ENCODE peak calls at places on chromosome 9, in seven cellular contexts. A is left colon; S is AG04450; M is adipocyte; P is H9; X is H54; U is stimulated activated CD4-positive, alpha-beta T cell treated with anti-CD3 and anti-CD28 coated beads, Interleukin-15, amount 100 ng/mL, for 24 hours. Q is an unnamed sample.

GRCh38 chr9:19938990-19939736 is 150.3 kb upstream of the SLC24A2 start:
- DNase-seq in U (no peak), A (no peak), X (no peak), M (no peak), S (no peak), P (no peak), Q (no peak)

GRCh38 chr9:24218656-24219055 is 327.0 kb downstream of the IZUMO3 start:
- DNase-seq in S (no peak), A (no peak), M (peak; percentile 12), P (no peak), U (no peak), X (no peak), Q (no peak)

GRCh38 chr9:85610074-85610855 is 131.5 kb downstream of the AGTPBP1 start:
- DNase-seq in M (peak; percentile 92), U (peak; percentile 9), X (peak; percentile 63), S (peak; percentile 54), A (no peak), P (no peak), Q (peak; percentile 77)

GRCh38 chr9:35905912-35906679 is at the start of gene HRCT1:
- DNase-seq in X (peak; percentile 60), P (no peak), S (peak; percentile 88), M (peak; percentile 96), A (peak; percentile 95), U (no peak), Q (peak; percentile 96)

GRCh38 chr9:99303177-99303576 is 81.1 kb downstream of the SEC61B start:
- DNase-seq in U (no peak), P (no peak), M (no peak), S (no peak), A (no peak), X (no peak), Q (no peak)

GRCh38 chr9:135101068-135101410 is 13.6 kb downstream of the OLFM1 start:
- DNase-seq in S (no peak), M (no peak), U (no peak), P (no peak), X (no peak), A (no peak), Q (no peak)

GRCh38 chr9:137205126-137206069 is at the start of the genes NDOR1 and TMEM203:
- DNase-seq in S (no peak), U (peak; percentile 97), X (peak; percentile 100), P (peak; percentile 89), M (peak; percentile 97), A (peak; percentile 95), Q (peak; percentile 82)

GRCh38 chr9:68844623-68845612 is 139.9 kb downstream of the PIP5K1B start:
- DNase-seq in P (peak; percentile 66), U (peak; percentile 42), X (no peak), S (no peak), M (peak; percentile 32), A (peak; percentile 57), Q (peak; percentile 26)

GRCh38 chr9:104906441-104907277 is 21.3 kb downstream of the ABCA1 start:
- DNase-seq in P (no peak), X (peak; percentile 83), A (no peak), S (no peak), U (no peak), M (peak; percentile 64), Q (peak; percentile 78)

GRCh38 chr9:124450241-124450924 is at the start of gene ADGRD2:
- DNase-seq in S (no peak), P (peak; percentile 95), X (no peak), M (peak; percentile 23), A (no peak), U (peak; percentile 20), Q (peak; percentile 43)

GRCh38 chr9:18824095-18824666 is 208.8 kb downstream of the SAXO1 start:
- DNase-seq in X (no peak), P (peak; percentile 38), M (peak; percentile 14), S (no peak), A (no peak), U (no peak), Q (peak; percentile 19)

GRCh38 chr9:96619491-96620154 is at the start of gene CDC14B:
- DNase-seq in P (peak; percentile 96), X (peak; percentile 99), S (peak; percentile 57), M (peak; percentile 95), A (peak; percentile 97), U (peak; percentile 90), Q (peak; percentile 88)

GRCh38 chr9:113705938-113706519 is 170.1 kb upstream of the ZNF618 start:
- DNase-seq in S (no peak), A (no peak), X (no peak), U (no peak), P (peak; percentile 52), M (no peak), Q (no peak)

GRCh38 chr9:99834474-99834873 is 12.8 kb downstream of the NR4A3 start:
- DNase-seq in A (no peak), X (no peak), S (no peak), M (no peak), P (no peak), U (no peak), Q (no peak)

GRCh38 chr9:117523531-117524153 is 108.8 kb upstream of the ASTN2 start:
- DNase-seq in P (no peak), S (no peak), A (no peak), M (no peak), U (no peak), X (no peak), Q (no peak)

GRCh38 chr9:26863074-26863473 is 29.5 kb downstream of the CAAP1 start:
- DNase-seq in S (no peak), U (no peak), X (no peak), A (no peak), P (no peak), M (peak; percentile 46), Q (peak; percentile 5)

GRCh38 chr9:16671591-16672137 is 198.8 kb downstream of the BNC2 start:
- DNase-seq in X (peak; percentile 33), P (no peak), S (peak; percentile 42), M (peak; percentile 79), U (no peak), A (no peak), Q (peak; percentile 53)

GRCh38 chr9:100731038-100731556 is 153.2 kb downstream of the CAVIN4 start:
- DNase-seq in U (no peak), M (no peak), S (no peak), X (no peak), A (no peak), P (no peak), Q (no peak)

GRCh38 chr9:107948601-107949000 is 459.0 kb upstream of the KLF4 start:
- DNase-seq in P (no peak), M (no peak), U (no peak), A (no peak), S (no peak), X (no peak), Q (peak; percentile 30)

GRCh38 chr9:7174884-7175283 is 417.1 kb downstream of the KDM4C start:
- DNase-seq in X (no peak), P (no peak), U (no peak), S (no peak), A (no peak), M (no peak), Q (peak; percentile 6)

GRCh38 chr9:78562021-78562420 is 265.1 kb downstream of the PSAT1 start:
- DNase-seq in S (no peak), X (no peak), A (no peak), P (no peak), M (no peak), U (no peak), Q (peak; percentile 11)

GRCh38 chr9:136497916-136498695 is 15.3 kb upstream of the SEC16A start:
- DNase-seq in S (no peak), U (no peak), X (no peak), M (no peak), P (no peak), A (no peak), Q (no peak)

GRCh38 chr9:88106492-88106891 is 31.8 kb downstream of the SPATA31C2 start:
- DNase-seq in U (peak; percentile 34), A (peak; percentile 63), M (peak; percentile 78), X (peak; percentile 23), S (no peak), P (peak; percentile 36), Q (peak; percentile 48)

GRCh38 chr9:107239474-107239873 is 43.6 kb upstream of the RAD23B start:
- DNase-seq in A (no peak), U (no peak), S (no peak), P (no peak), M (no peak), X (no peak), Q (peak; percentile 57)

GRCh38 chr9:129596541-129597328 is 24.2 kb downstream of the C9orf50 start:
- DNase-seq in X (no peak), A (peak; percentile 45), S (peak; percentile 59), U (no peak), M (peak; percentile 73), P (peak; percentile 87), Q (peak; percentile 89)